ENCODE peak calls at places on chromosomes 1 and 21, in nine cellular contexts. I is A549, N is tibial nerve, W is body of pancreas, S is esophagus squamous epithelium, P is H1, B is ovary, A is H54, Y is endothelial cell of umbilical vein. V is an unnamed sample.

GRCh38 chr1:16231331-16232315 is 5.4 kb downstream of the CPLANE2 start:
- DNase-seq in I (no peak), Y (no peak), A (no peak), N (no peak), P (no peak), S (no peak), W (no peak), B (no peak), V (no peak)

GRCh38 chr1:44677201-44677520 is 2.6 kb downstream of the ARMH1 start:
- DNase-seq in P (no peak), A (no peak), S (no peak), I (peak), Y (peak), N (no peak), B (no peak), W (peak), V (peak)

GRCh38 chr1:165857046-165857801 is 29.8 kb downstream of the UCK2 start:
- DNase-seq in Y (no peak), S (no peak), N (no peak), B (no peak), I (peak), W (peak), A (no peak), P (no peak), V (peak)

GRCh38 chr21:33401617-33401967 is 1.6 kb upstream of the IFNGR2 start:
- DNase-seq in N (no peak), Y (no peak), I (no peak), B (no peak), A (no peak), W (peak), P (no peak), S (no peak), V (no peak)

GRCh38 chr1:82090104-82090503 is 289.4 kb downstream of the ADGRL2 start:
- DNase-seq in Y (peak), S (no peak), P (no peak), A (no peak), W (no peak), N (no peak), I (no peak), B (no peak), V (no peak)

GRCh38 chr1:83053446-83053845 is 945.5 kb downstream of the TTLL7 start:
- DNase-seq in P (no peak), W (no peak), N (no peak), B (no peak), Y (no peak), A (no peak), S (no peak), I (no peak), V (no peak)

GRCh38 chr21:39022901-39023693 is 160.2 kb downstream of the PSMG1 start:
- DNase-seq in P (no peak), A (no peak), B (peak), W (peak), N (peak), I (no peak), S (no peak), Y (no peak), V (no peak)

GRCh38 chr1:157852476-157852875 is 10.9 kb upstream of the CD5L start:
- DNase-seq in Y (no peak), W (no peak), B (no peak), P (no peak), S (no peak), N (no peak), I (no peak), A (no peak), V (no peak)

GRCh38 chr1:167862432-167863076 is 51.4 kb downstream of the ADCY10 start:
- DNase-seq in S (no peak), N (no peak), B (no peak), A (no peak), Y (peak), I (no peak), W (no peak), P (no peak), V (no peak)

GRCh38 chr1:46289134-46289494 is 14.3 kb downstream of the LRRC41 start:
- DNase-seq in P (no peak), A (no peak), W (no peak), N (no peak), Y (no peak), B (no peak), S (no peak), I (no peak), V (no peak)

GRCh38 chr1:94335950-94336349 is 82.2 kb upstream of the ABCD3 start:
- DNase-seq in W (peak), A (peak), I (peak), P (no peak), Y (peak), N (peak), S (peak), B (peak), V (peak)

GRCh38 chr1:116579253-116579875 is 8.5 kb upstream of the CD58 start:
- DNase-seq in W (no peak), B (no peak), A (no peak), Y (no peak), S (no peak), P (no peak), N (no peak), I (no peak), V (no peak)

GRCh38 chr1:228385232-228385631 is 21.4 kb downstream of the TRIM11 start:
- DNase-seq in B (no peak), W (no peak), I (no peak), S (no peak), Y (no peak), A (no peak), N (no peak), P (no peak), V (no peak)

GRCh38 chr1:184222561-184223157 is 164.2 kb upstream of the C1orf21 start:
- DNase-seq in I (peak), Y (peak), W (peak), P (peak), B (peak), S (no peak), A (peak), N (no peak), V (peak)

GRCh38 chr1:204194080-204194479 is 2.2 kb downstream of the KISS1 start:
- DNase-seq in I (no peak), A (no peak), N (no peak), S (no peak), Y (no peak), B (no peak), W (no peak), P (no peak), V (no peak)

GRCh38 chr1:59570524-59570923 is 244.2 kb upstream of the HOOK1 start:
- DNase-seq in P (no peak), N (no peak), Y (peak), W (peak), A (no peak), B (no peak), S (no peak), I (no peak), V (no peak)

GRCh38 chr1:101131239-101131924 is 105.4 kb upstream of the S1PR1 start:
- DNase-seq in S (no peak), Y (no peak), N (no peak), A (no peak), P (no peak), I (no peak), B (no peak), W (no peak), V (no peak)

GRCh38 chr1:4652631-4653327 is 1.6 kb upstream of the AJAP1 start:
- DNase-seq in B (peak), W (peak), N (no peak), Y (peak), S (no peak), A (peak), I (peak), P (peak), V (peak)

GRCh38 chr1:108533351-108534083 is 26.4 kb upstream of the EEIG2 start:
- DNase-seq in S (no peak), W (peak), N (no peak), P (no peak), Y (no peak), A (no peak), I (no peak), B (no peak), V (peak)

GRCh38 chr1:20194770-20195463 is 8.6 kb upstream of the PLA2G2C start:
- DNase-seq in B (peak), Y (peak), P (peak), A (peak), N (peak), S (no peak), I (peak), W (peak), V (peak)

GRCh38 chr1:232684331-232685105 is 54.6 kb upstream of the SIPA1L2 start:
- DNase-seq in P (no peak), I (no peak), N (no peak), A (peak), Y (peak), B (no peak), W (no peak), S (no peak), V (no peak)

GRCh38 chr1:3584915-3585314 is 26.4 kb downstream of the MEGF6 start:
- DNase-seq in P (no peak), Y (no peak), B (no peak), W (no peak), A (no peak), S (no peak), I (no peak), N (no peak), V (no peak)

GRCh38 chr1:56713112-56713511 is 68.0 kb downstream of the PRKAA2 start:
- DNase-seq in Y (no peak), I (no peak), A (no peak), B (no peak), P (no peak), W (no peak), N (no peak), S (no peak), V (no peak)

GRCh38 chr21:19922122-19922521 is 1076.1 kb upstream of the NCAM2 start:
- DNase-seq in P (no peak), B (no peak), Y (no peak), S (no peak), I (no peak), N (no peak), W (no peak), A (no peak), V (no peak)

GRCh38 chr1:35030338-35031102 is 1.2 kb downstream of the ZMYM6 start:
- DNase-seq in Y (peak), W (no peak), B (no peak), A (no peak), N (no peak), P (no peak), I (no peak), S (no peak), V (peak)

GRCh38 chr1:168372857-168373520 is 92.3 kb downstream of the TBX19 start:
- DNase-seq in S (no peak), P (no peak), B (no peak), Y (no peak), A (no peak), I (no peak), W (no peak), N (no peak), V (peak)

GRCh38 chr1:191882870-191883269 is 275.4 kb upstream of the RGS18 start:
- DNase-seq in P (no peak), N (no peak), B (no peak), Y (no peak), W (no peak), S (no peak), A (no peak), I (no peak), V (no peak)

GRCh38 chr1:204125759-204126351 is 26.0 kb downstream of the ETNK2 start:
- DNase-seq in I (no peak), Y (no peak), W (no peak), N (no peak), P (no peak), B (no peak), A (no peak), S (no peak), V (no peak)

GRCh38 chr1:17636612-17637011 is 97.1 kb downstream of the ARHGEF10L start:
- DNase-seq in P (no peak), A (no peak), S (no peak), B (no peak), I (no peak), N (no peak), Y (no peak), W (no peak), V (no peak)

GRCh38 chr1:48688102-48688760 is 88.5 kb downstream of the BEND5 start:
- DNase-seq in A (no peak), P (no peak), B (no peak), W (no peak), N (no peak), Y (no peak), I (peak), S (no peak), V (no peak)

GRCh38 chr1:225435957-225436392 is 8.1 kb upstream of the LBR start:
- DNase-seq in Y (no peak), B (no peak), N (no peak), W (no peak), I (no peak), A (no peak), P (no peak), S (no peak), V (no peak)

GRCh38 chr1:244865028-244865371 is 657 bp upstream of the HNRNPU start:
- DNase-seq in A (no peak), P (peak), I (peak), N (no peak), Y (no peak), W (peak), B (peak), S (peak), V (no peak)

GRCh38 chr1:242670019-242670418 is 145.5 kb upstream of the PLD5 start:
- DNase-seq in P (no peak), B (no peak), Y (no peak), N (no peak), W (no peak), I (no peak), S (no peak), A (no peak), V (no peak)

GRCh38 chr1:153944005-153944821 is 2.3 kb downstream of the DENND4B start:
- DNase-seq in I (no peak), S (no peak), A (no peak), B (no peak), W (no peak), N (no peak), P (no peak), Y (no peak), V (peak)

GRCh38 chr1:153945131-153945794 is 1.3 kb downstream of the DENND4B start:
- DNase-seq in Y (peak), A (peak), W (peak), B (peak), N (no peak), S (no peak), P (no peak), I (peak), V (peak)

GRCh38 chr1:153944822-153945117 is 1.7 kb downstream of the DENND4B start:
- DNase-seq in Y (no peak), P (no peak), A (no peak), S (no peak), B (no peak), I (no peak), N (no peak), W (no peak), V (no peak)

GRCh38 chr1:153945795-153946621 is 510 bp downstream of the DENND4B start:
- DNase-seq in A (peak), P (peak), N (peak), S (peak), W (peak), Y (peak), B (peak), I (peak), V (peak)

DNA sequence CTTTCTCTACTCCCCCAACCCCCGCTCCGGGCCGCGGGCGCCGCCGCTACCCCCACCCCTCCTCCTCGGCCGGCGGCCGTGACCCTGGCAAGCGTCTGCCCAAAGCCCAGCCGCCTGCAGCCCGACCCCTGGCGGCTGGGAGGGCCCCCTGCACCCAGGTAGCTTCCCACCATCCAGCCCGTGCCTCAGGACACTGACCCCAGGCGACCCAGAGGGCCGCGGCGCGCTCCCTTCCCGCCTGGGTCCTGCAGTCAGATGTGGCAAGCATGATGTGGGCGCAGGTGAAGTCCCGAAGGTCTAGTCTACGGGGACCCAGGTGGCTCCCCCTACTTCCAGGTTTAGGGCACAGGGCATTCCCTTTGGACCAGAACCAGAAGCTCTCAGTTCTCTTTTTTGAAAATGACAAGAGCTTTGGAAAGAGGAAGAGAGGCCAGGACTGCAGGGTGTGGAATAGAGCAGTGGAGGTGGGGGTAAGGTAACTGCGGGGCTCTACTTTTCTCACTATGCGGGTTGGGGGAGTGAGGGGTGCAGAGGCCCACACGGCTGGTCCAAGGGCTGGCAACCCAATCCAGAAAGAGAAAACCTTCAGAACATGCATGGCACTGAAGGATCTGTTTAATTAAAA is at the start of gene DENND4B:
- DNase-seq in A (peak), P (peak), W (peak), N (peak), I (peak), Y (peak), B (peak), S (no peak), V (peak)
- TF ChIP-seq POLR2A in A (no peak), P (no peak), W (no peak), N (no peak), I (no peak), Y (no peak), B (no peak), S (no peak), V (no peak)

DNA sequence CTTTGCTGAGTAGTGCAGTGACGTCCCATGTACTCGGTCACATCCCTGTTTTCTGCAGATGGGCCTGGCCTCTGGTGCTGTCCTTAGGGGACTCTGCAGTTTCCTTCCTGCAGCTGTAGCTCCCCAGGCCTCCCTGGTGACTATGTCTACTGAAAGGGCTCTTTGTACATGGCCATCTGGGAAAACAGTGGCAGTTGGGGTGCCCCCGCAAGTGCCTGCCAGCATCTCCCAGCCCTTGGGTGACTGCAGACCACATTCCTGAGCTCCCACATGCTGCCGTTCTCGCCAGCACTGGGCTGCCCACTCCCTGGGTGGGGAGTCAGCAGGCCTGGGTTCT is 37.5 kb upstream of the KCNA10 start:
- DNase-seq in S (no peak), A (no peak), Y (no peak), I (no peak), P (no peak), N (peak), B (no peak), W (peak), V (no peak)
- TF ChIP-seq POLR2A in S (no peak), A (no peak), Y (no peak), I (no peak), P (no peak), N (no peak), B (no peak), W (no peak), V (no peak)

GRCh38 chr1:150280138-150280707 is 2.1 kb upstream of the CIART start:
- DNase-seq in B (no peak), N (no peak), P (no peak), Y (no peak), W (no peak), A (no peak), S (no peak), I (no peak), V (no peak)

GRCh38 chr1:150281221-150281757 is 1.1 kb upstream of the CIART start:
- DNase-seq in S (no peak), N (peak), I (peak), W (peak), P (peak), B (peak), A (no peak), Y (peak), V (peak)

GRCh38 chr1:150283260-150283659 is 906 bp downstream of the CIART start:
- DNase-seq in A (no peak), Y (no peak), P (no peak), N (no peak), B (no peak), W (no peak), I (no peak), S (no peak), V (no peak)

GRCh38 chr1:150281758-150282557 is at the start of gene CIART:
- DNase-seq in P (peak), W (peak), I (peak), B (peak), Y (peak), S (peak), A (peak), N (peak), V (peak)

GRCh38 chr1:150282558-150282958 is 204 bp downstream of the CIART start:
- DNase-seq in Y (no peak), S (no peak), A (no peak), B (no peak), N (peak), W (no peak), I (no peak), P (no peak), V (no peak)
- TF ChIP-seq POLR2A in Y (no peak), S (no peak), A (peak), B (no peak), N (no peak), W (peak), I (no peak), P (no peak), V (no peak)

GRCh38 chr1:21289700-21290545 is at the start of gene ECE1:
- DNase-seq in W (peak), P (peak), I (peak), Y (peak), N (no peak), B (no peak), A (peak), S (no peak), V (no peak)
- TF ChIP-seq POLR2A in W (no peak), P (no peak), I (peak), Y (peak), N (no peak), B (no peak), A (peak), S (no peak), V (no peak)

GRCh38 chr1:161096514-161096913 is 1.6 kb upstream of the KLHDC9 start:
- DNase-seq in I (no peak), A (no peak), B (peak), Y (no peak), W (peak), N (peak), S (no peak), P (no peak), V (no peak)

GRCh38 chr1:161095230-161095629 is 2.9 kb upstream of the KLHDC9 start:
- DNase-seq in B (no peak), I (no peak), N (no peak), P (no peak), W (no peak), S (no peak), Y (no peak), A (no peak), V (no peak)

GRCh38 chr1:161094481-161094880 is 3.7 kb upstream of the KLHDC9 start:
- DNase-seq in Y (no peak), N (no peak), A (no peak), B (no peak), P (no peak), W (no peak), S (no peak), I (no peak), V (no peak)

GRCh38 chr1:161098161-161099068 is at the start of gene KLHDC9:
- DNase-seq in S (no peak), A (peak), Y (peak), W (peak), N (peak), P (peak), I (peak), B (peak), V (peak)

DNA sequence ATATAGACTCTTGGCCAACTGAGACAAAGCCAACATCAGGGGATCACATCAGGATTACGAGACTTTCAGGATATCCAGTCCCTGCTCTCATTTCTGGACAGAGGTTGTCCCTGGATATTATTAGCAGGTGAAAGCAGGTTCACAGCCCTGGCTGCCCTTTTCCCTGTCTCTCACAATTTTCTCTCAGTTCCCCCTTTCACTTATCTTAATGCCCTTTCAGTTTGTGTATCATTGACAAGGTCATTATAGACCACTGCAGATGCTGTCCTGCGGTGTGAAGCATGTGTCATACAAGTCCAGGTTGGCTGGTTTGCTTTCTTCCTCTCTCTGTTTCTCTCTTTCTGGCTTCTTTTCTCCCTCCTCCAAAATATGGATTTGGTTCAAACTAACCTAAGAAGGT is 2.1 kb upstream of the KLHDC9 start:
- DNase-seq in A (no peak), B (no peak), N (no peak), W (no peak), S (no peak), I (no peak), Y (no peak), P (no peak), V (no peak)
- TF ChIP-seq POLR2A in A (no peak), B (no peak), N (no peak), W (no peak), S (no peak), I (no peak), Y (no peak), P (no peak), V (no peak)

V was measured in erythroblast.